ENCODE peak calls at places on chromosomes 16 and 17, in eight cellular contexts. X is A549; D is adrenal gland; A is GM23338; H is esophagus muscularis mucosa; U is cardiac muscle cell; G is CD8-positive, alpha-beta memory T cell; N is thoracic aorta. O is an unnamed sample.

GRCh38 chr17:13114601-13115024 is 96.8 kb upstream of the ELAC2 start:
- DNase-seq in X (peak), D (no peak), A (peak), H (no peak), U (peak), G (no peak), N (no peak), O (no peak)

GRCh38 chr17:34811561-34811960 is 149.7 kb downstream of the CCT6B start:
- DNase-seq in X (no peak), D (no peak), A (no peak), H (no peak), U (no peak), G (no peak), N (no peak), O (no peak)

GRCh38 chr16:23466162-23466885 is 13.3 kb upstream of the COG7 start:
- DNase-seq in X (peak), D (peak), A (no peak), H (no peak), U (no peak), G (no peak), N (no peak), O (no peak)

GRCh38 chr17:67602974-67603373 is 114.8 kb upstream of the NOL11 start:
- DNase-seq in X (peak), D (peak), A (peak), H (no peak), U (peak), G (peak), N (no peak), O (peak)

GRCh38 chr16:89122322-89122831 is 28.7 kb downstream of the ACSF3 start:
- DNase-seq in X (no peak), D (peak), A (peak), H (no peak), U (no peak), G (peak), N (no peak), O (peak)

GRCh38 chr17:77535435-77535834 is 394.7 kb downstream of the SEC14L1 start:
- DNase-seq in X (no peak), D (no peak), A (no peak), H (no peak), U (no peak), G (no peak), N (no peak), O (no peak)

GRCh38 chr16:89039756-89040155 is 53.9 kb upstream of the ACSF3 start:
- DNase-seq in X (no peak), D (no peak), A (no peak), H (no peak), U (no peak), G (no peak), N (no peak), O (no peak)

GRCh38 chr17:65953316-65954147 is 238.4 kb downstream of the CEP112 start:
- DNase-seq in X (no peak), D (no peak), A (peak), H (no peak), U (peak), G (no peak), N (no peak), O (no peak)

GRCh38 chr16:66420396-66420795 is 6.7 kb upstream of the BEAN1 start:
- DNase-seq in X (no peak), D (no peak), A (no peak), H (no peak), U (no peak), G (no peak), N (no peak), O (no peak)

GRCh38 chr16:86120201-86120981 is 221.4 kb downstream of the IRF8 start:
- DNase-seq in X (no peak), D (no peak), A (no peak), H (no peak), U (no peak), G (no peak), N (no peak), O (no peak)

GRCh38 chr16:50269769-50270509 is 3.6 kb downstream of the ADCY7 start:
- DNase-seq in X (no peak), D (no peak), A (no peak), H (no peak), U (no peak), G (peak), N (no peak), O (no peak)

GRCh38 chr16:52499061-52499460 is 47.9 kb downstream of the TOX3 start:
- DNase-seq in X (no peak), D (no peak), A (peak), H (no peak), U (no peak), G (no peak), N (no peak), O (no peak)

GRCh38 chr16:8849411-8850011 is 19.3 kb downstream of the CARHSP1 start:
- DNase-seq in X (no peak), D (no peak), A (no peak), H (no peak), U (no peak), G (no peak), N (no peak), O (no peak)

GRCh38 chr17:59763861-59764260 is 56.4 kb downstream of the VMP1 start:
- DNase-seq in X (no peak), D (no peak), A (no peak), H (no peak), U (no peak), G (no peak), N (no peak), O (no peak)

GRCh38 chr17:71985111-71986039 is 135.4 kb upstream of the SOX9 start:
- DNase-seq in X (no peak), D (no peak), A (no peak), H (no peak), U (no peak), G (no peak), N (no peak), O (no peak)

GRCh38 chr17:8039611-8040168 is 831 bp downstream of the ALOX15B start:
- DNase-seq in X (no peak), D (no peak), A (no peak), H (no peak), U (no peak), G (no peak), N (no peak), O (no peak)

GRCh38 chr17:69710926-69711325 is 296.4 kb downstream of the MAP2K6 start:
- DNase-seq in X (no peak), D (no peak), A (no peak), H (no peak), U (no peak), G (no peak), N (no peak), O (no peak)

GRCh38 chr17:17305282-17305801 is 2.2 kb downstream of the NT5M start:
- DNase-seq in X (no peak), D (no peak), A (no peak), H (no peak), U (peak), G (peak), N (no peak), O (peak)

GRCh38 chr17:44416558-44417289 is 27.3 kb upstream of the ITGA2B start:
- DNase-seq in X (no peak), D (no peak), A (no peak), H (no peak), U (no peak), G (no peak), N (no peak), O (no peak)

GRCh38 chr17:73043686-73044581 is 48.6 kb downstream of the SLC39A11 start:
- DNase-seq in X (no peak), D (no peak), A (no peak), H (no peak), U (no peak), G (no peak), N (no peak), O (no peak)

GRCh38 chr16:3012828-3013420 is at the start of gene CLDN9:
- DNase-seq in X (no peak), D (no peak), A (peak), H (no peak), U (peak), G (no peak), N (no peak), O (no peak)

GRCh38 chr17:37706446-37706845 is 38.4 kb downstream of the HNF1B start:
- DNase-seq in X (no peak), D (no peak), A (no peak), H (no peak), U (no peak), G (no peak), N (no peak), O (no peak)

GRCh38 chr17:80219013-80219776 is 938 bp downstream of the SGSH start:
- DNase-seq in X (peak), D (peak), A (peak), H (peak), U (peak), G (peak), N (peak), O (peak)

GRCh38 chr17:80219777-80220708 is at the start of the genes SGSH and SLC26A11:
- DNase-seq in X (peak), D (peak), A (peak), H (peak), U (peak), G (peak), N (peak), O (peak)

GRCh38 chr17:80217703-80218362 is 2.3 kb downstream of the SGSH start:
- DNase-seq in X (no peak), D (no peak), A (no peak), H (no peak), U (no peak), G (no peak), N (no peak), O (no peak)

GRCh38 chr17:80216473-80217456 is 3.4 kb downstream of the SGSH start:
- DNase-seq in X (no peak), D (no peak), A (no peak), H (no peak), U (no peak), G (no peak), N (no peak), O (no peak)

DNA sequence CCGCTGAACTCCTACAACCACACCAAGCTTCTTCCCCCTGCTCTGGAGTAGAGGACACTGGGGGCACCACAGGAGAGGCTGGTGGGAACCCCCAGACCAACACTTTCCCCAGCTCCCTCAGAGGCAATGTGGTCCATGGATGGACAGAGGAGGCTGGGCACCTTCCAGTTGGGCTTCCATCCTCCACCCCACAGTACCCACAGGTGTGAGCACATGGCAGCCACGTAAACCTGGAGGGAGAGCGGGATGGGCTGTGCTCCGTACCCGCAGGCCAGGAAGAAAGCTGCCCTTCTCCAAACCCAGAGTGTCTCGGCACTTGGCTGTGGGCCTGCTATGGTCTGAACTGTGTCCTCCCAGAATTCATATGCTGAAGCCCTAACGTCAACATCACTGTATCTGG is 1.7 kb downstream of the SGSH start:
- DNase-seq in X (no peak), D (no peak), A (no peak), H (no peak), U (no peak), G (no peak), N (no peak), O (no peak)
- H3K27ac ChIP-seq in X (no peak), D (no peak), A (no peak), H (peak), U (no peak), G (no peak), N (no peak), O (peak)

DNA sequence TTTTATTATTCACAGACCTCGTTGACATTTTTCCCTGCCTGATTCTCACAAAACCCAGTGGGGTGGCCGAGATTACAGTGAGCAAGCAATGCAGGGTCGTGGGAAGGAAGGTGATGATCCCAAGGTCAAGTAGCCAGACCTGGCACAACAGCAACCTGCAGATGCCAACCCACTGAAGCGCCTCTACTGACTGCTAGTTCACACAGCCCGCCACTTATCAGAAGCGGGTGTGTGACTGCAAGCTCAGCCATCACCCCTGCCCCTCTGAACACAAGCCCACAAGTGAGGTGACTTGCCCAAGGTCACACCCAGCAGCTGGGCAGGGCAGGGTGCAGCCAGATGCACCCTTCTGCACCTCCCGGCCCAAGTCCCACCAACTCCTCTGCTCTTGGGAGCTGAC is 7.1 kb downstream of the TFAP4 start:
- DNase-seq in X (no peak), D (no peak), A (no peak), H (no peak), U (no peak), G (no peak), N (no peak), O (no peak)
- H3K4me3 ChIP-seq in X (no peak), D (no peak), A (no peak), H (no peak), U (no peak), G (no peak), N (no peak), O (no peak)

DNA sequence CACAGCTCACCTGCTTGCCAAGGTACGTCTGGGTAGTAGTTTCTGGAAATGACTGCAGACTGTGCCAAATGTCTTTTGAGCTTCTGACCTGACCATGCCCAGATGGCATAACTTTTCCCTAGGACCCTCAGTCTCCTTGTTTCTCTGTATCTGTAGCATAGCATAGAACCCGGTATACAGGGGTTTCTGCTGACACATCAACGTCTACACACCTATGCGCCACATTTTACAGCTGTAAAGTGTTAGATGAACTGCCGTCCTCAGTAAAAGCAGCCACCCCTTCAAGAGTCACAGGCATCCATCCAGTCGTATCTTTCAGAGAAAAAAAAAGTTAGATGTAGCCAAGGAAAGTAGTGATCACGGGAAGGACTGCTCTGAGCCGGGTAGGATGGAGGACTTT is 17.4 kb downstream of the KCTD2 start:
- DNase-seq in X (no peak), D (no peak), A (no peak), H (no peak), U (no peak), G (no peak), N (no peak), O (no peak)
- H3K27ac ChIP-seq in X (no peak), D (no peak), A (no peak), H (no peak), U (no peak), G (no peak), N (no peak), O (no peak)

GRCh38 chr17:68704897-68705296 is 103.7 kb upstream of the FAM20A start:
- DNase-seq in X (no peak), D (no peak), A (no peak), H (no peak), U (no peak), G (no peak), N (no peak), O (no peak)

GRCh38 chr17:68707032-68707431 is 105.9 kb upstream of the FAM20A start:
- DNase-seq in X (no peak), D (no peak), A (peak), H (no peak), U (no peak), G (no peak), N (no peak), O (no peak)

GRCh38 chr17:68706351-68706750 is 105.2 kb upstream of the FAM20A start:
- DNase-seq in X (no peak), D (no peak), A (no peak), H (no peak), U (no peak), G (no peak), N (no peak), O (no peak)

GRCh38 chr17:68709461-68709860 is 108.3 kb upstream of the FAM20A start:
- DNase-seq in X (no peak), D (no peak), A (no peak), H (no peak), U (no peak), G (no peak), N (no peak), O (no peak)

DNA sequence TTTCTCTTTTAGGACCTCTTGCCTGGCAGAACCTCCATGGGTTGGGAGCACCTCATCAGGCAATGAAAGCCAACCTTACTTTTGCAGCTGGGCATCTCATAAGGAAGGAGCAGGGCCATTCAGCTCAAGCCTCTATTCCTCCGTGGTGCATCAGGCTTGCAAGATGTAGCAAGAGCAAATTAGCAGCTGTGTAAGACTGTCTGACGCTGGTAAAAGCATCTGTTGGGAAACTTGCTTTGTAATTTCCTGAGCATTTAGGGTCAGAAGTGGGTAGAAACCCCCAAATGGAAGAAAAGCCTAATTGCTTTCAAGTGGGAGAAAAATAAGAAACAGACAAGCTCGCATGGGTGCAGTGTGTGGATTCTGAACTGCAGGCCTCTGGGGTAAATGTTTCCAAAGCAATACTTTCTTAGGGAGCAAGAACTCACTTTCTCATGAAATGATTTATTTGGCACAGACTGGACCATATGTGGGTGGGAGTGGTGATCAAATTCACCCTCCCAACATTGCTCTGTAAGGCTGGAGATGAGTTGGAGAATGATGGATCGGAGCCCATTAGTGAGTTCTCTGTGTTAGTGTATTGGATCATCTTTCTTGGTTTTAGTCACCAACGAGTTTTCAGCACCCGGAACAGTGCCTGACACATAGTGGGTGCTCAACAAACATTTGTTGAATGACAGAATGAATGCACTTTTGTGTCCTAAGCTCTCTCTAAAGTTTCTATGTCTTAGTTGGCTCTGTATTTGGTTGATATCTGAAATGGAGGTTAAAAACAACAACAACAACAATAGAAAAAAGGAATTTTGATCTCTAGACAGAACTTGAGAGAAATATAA is 104.4 kb upstream of the FAM20A start:
- DNase-seq in X (no peak), D (no peak), A (no peak), H (no peak), U (no peak), G (no peak), N (no peak), O (no peak)
- H3K4me3 ChIP-seq in X (no peak), D (no peak), A (no peak), H (no peak), U (no peak), G (no peak), N (no peak), O (no peak)

GRCh38 chr17:83196088-83196765 is 116.8 kb downstream of the METRNL start:
- DNase-seq in X (no peak), D (no peak), A (no peak), H (no peak), U (no peak), G (peak), N (no peak), O (no peak)
- H3K27ac ChIP-seq in X (no peak), D (no peak), A (no peak), H (peak), U (no peak), G (no peak), N (peak), O (no peak)

GRCh38 chr17:43366809-43367587 is 31.8 kb upstream of the ARL4D start:
- DNase-seq in X (no peak), D (peak), A (peak), H (no peak), U (no peak), G (no peak), N (no peak), O (no peak)

GRCh38 chr17:43367588-43368242 is 31.1 kb upstream of the ARL4D start:
- DNase-seq in X (peak), D (no peak), A (peak), H (no peak), U (peak), G (no peak), N (no peak), O (no peak)

GRCh38 chr17:43363926-43364285 is 34.9 kb upstream of the ARL4D start:
- DNase-seq in X (no peak), D (no peak), A (no peak), H (no peak), U (no peak), G (no peak), N (no peak), O (no peak)

GRCh38 chr17:43363181-43363925 is 35.4 kb upstream of the ARL4D start:
- DNase-seq in X (no peak), D (no peak), A (no peak), H (no peak), U (no peak), G (no peak), N (no peak), O (no peak)

DNA sequence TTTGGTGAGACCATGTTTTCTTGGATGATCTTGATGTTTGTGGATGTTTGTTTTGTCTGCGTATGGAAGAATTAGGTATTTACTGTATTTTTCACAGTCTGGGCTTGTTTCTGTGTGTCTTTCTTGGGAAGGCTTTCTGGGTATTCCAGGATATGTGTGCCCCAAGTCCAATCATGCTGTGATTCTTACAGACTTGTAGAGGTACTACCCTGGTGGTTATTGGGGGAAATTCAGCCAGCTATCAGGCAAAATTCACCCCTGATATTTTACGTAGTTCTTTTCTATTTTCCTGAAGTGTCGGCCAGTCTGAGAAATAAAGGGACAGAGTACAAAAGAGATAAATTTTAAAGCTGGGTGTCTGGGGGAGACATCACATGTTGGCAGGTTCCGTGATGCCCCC is 33.4 kb upstream of the ARL4D start:
- DNase-seq in X (no peak), D (no peak), A (peak), H (no peak), U (no peak), G (no peak), N (no peak), O (no peak)
- H3K4me3 ChIP-seq in X (no peak), D (no peak), A (no peak), H (no peak), U (no peak), G (no peak), N (no peak), O (no peak)